ENCODE peak calls at places on chromosomes 16 and 17, in eight cellular contexts. E, S, Y, F, L, G, I and Z are unnamed samples.

GRCh38 chr16:67766281-67766680 is 40.1 kb downstream of the RANBP10 start:
- DNase-seq in E (no peak), S (no peak), Y (no peak), F (no peak), L (no peak), G (no peak), I (peak; percentile 27), Z (no peak)

GRCh38 chr17:72387487-72387886 is 266.7 kb downstream of the SOX9 start:
- DNase-seq in E (no peak), S (no peak), Y (no peak), F (peak; percentile 82), L (no peak), G (no peak), I (peak; percentile 96), Z (no peak)

GRCh38 chr16:35525979-35526590 is 2066.7 kb downstream of the TP53TG3F start:
- DNase-seq in E (no peak), S (no peak), Y (no peak), F (no peak), L (no peak), G (no peak), I (no peak), Z (no peak)

GRCh38 chr17:42667088-42667951 is 8.2 kb downstream of the TUBG2 start:
- DNase-seq in E (peak; percentile 60), S (no peak), Y (peak; percentile 99), F (peak; percentile 51), L (no peak), G (no peak), I (peak; percentile 71), Z (no peak)

GRCh38 chr17:73179387-73179786 is 13.5 kb upstream of the COG1 start:
- DNase-seq in E (no peak), S (no peak), Y (no peak), F (no peak), L (no peak), G (no peak), I (no peak), Z (no peak)

GRCh38 chr16:66150691-66151090 is 215.8 kb upstream of the CDH5 start:
- DNase-seq in E (no peak), S (no peak), Y (no peak), F (no peak), L (no peak), G (no peak), I (peak; percentile 54), Z (peak; percentile 84)

GRCh38 chr17:72399608-72400487 is 279.0 kb downstream of the SOX9 start:
- DNase-seq in E (peak; percentile 72), S (no peak), Y (no peak), F (no peak), L (no peak), G (no peak), I (no peak), Z (no peak)

GRCh38 chr16:87540072-87540976 is 47.5 kb upstream of the ZCCHC14 start:
- DNase-seq in E (no peak), S (no peak), Y (no peak), F (no peak), L (no peak), G (no peak), I (no peak), Z (no peak)

GRCh38 chr17:21823643-21824042 is 131.3 kb downstream of the KCNJ18 start:
- DNase-seq in E (no peak), S (no peak), Y (no peak), F (no peak), L (no peak), G (no peak), I (no peak), Z (no peak)

GRCh38 chr16:34050787-34051320 is 591.4 kb downstream of the TP53TG3F start:
- DNase-seq in E (no peak), S (no peak), Y (no peak), F (no peak), L (no peak), G (no peak), I (no peak), Z (no peak)

GRCh38 chr16:34054969-34055368 is 595.6 kb downstream of the TP53TG3F start:
- DNase-seq in E (no peak), S (no peak), Y (no peak), F (no peak), L (no peak), G (no peak), I (no peak), Z (no peak)

DNA sequence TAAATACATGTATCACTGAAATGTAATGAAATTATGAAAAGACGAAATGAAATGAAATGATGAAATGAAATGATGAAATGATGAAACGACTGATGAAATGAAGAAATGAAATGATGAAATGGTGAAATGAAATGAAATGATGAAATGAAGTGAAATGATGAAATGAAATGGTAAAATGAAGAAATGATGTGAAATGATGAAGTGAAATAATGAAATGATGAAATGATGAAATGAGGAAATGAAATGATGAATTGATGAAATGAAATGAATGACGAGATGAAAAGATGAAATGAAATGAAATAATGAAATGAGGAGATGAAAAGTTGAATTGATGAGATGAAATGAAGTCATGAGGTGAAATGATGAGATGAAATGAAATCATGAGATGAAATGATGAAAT is 594.7 kb downstream of the TP53TG3F start:
- DNase-seq in E (no peak), S (no peak), Y (no peak), F (no peak), L (no peak), G (no peak), I (no peak), Z (no peak)
- H3K9me3 ChIP-seq in E (peaks cover 53% of the 10 kb centered on the region), S (peaks cover 13% of the 10 kb centered on the region), Y (no peaks in the 10 kb centered on the region), F (peaks cover 13% of the 10 kb centered on the region), L (peaks cover 8% of the 10 kb centered on the region), G (peaks cover 12% of the 10 kb centered on the region), I (no peaks in the 10 kb centered on the region), Z (peaks cover 1% of the 10 kb centered on the region)

GRCh38 chr16:77943770-77944169 is 78.6 kb upstream of the CLEC3A start:
- DNase-seq in E (no peak), S (no peak), Y (no peak), F (no peak), L (no peak), G (no peak), I (no peak), Z (no peak)
- H3K27ac ChIP-seq in E (no peak overlapping the region), S (no peak overlapping the region), Y (no peak overlapping the region), F (no peak overlapping the region), L (no peak overlapping the region), G (no peak overlapping the region), I (no peak overlapping the region), Z (no peak overlapping the region)

GRCh38 chr17:68292689-68293040 is 1.4 kb downstream of the ARSG start:
- DNase-seq in E (no peak), S (no peak), Y (no peak), F (no peak), L (no peak), G (no peak), I (no peak), Z (no peak)
- H3K4me1 ChIP-seq in E (peaks cover 33% of the 10 kb centered on the region), S (peaks cover 51% of the 10 kb centered on the region), Y (peaks cover 9% of the 10 kb centered on the region), F (peaks cover 12% of the 10 kb centered on the region), L (peaks cover 30% of the 10 kb centered on the region), G (peaks cover 45% of the 10 kb centered on the region), I (peaks cover 6% of the 10 kb centered on the region), Z (peaks cover 75% of the 10 kb centered on the region)

DNA sequence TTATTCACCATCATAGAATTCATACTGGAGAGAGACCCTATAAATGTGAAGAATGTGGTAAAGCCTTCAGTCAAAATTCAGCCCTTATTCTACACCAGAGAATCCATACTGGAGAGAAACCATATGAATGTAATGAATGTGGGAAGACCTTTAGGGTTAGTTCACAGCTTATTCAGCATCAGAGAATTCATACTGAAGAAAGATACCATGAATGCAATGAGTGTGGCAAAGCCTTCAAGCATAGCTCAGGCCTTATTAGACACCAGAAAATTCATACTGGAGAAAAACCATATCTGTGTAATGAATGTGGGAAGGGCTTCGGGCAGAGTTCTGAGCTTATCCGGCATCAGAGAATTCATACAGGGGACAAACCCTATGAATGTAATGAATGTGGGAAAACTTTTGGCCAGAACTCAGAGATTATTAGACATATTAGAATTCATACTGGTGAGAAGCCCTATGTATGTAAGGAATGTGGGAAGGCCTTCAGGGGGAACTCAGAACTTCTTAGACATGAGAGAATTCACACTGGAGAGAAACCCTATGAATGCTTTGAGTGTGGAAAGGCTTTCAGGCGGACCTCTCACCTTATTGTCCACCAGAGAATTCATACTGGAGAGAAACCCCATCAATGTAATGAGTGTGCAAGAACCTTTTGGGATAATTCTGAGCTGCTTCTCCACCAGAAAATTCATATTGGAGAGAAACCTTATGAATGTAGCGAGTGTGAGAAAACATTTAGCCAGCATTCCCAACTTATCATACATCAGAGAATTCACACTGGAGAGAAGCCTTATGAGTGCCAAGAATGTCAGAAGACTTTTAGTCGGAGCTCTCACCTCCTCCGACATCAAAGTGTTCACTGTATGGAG is 14.1 kb downstream of the ZFP3 start:
- DNase-seq in E (no peak), S (peak; percentile 16), Y (no peak), F (peak; percentile 50), L (no peak), G (no peak), I (no peak), Z (no peak)
- H3K9me3 ChIP-seq in E (peaks cover 100% of the 10 kb centered on the region), S (peaks cover 65% of the 10 kb centered on the region), Y (peaks cover 100% of the 10 kb centered on the region), F (peaks cover 18% of the 10 kb centered on the region), L (peaks cover 98% of the 10 kb centered on the region), G (peaks cover 73% of the 10 kb centered on the region), I (peaks cover 86% of the 10 kb centered on the region), Z (peaks cover 100% of the 10 kb centered on the region)

DNA sequence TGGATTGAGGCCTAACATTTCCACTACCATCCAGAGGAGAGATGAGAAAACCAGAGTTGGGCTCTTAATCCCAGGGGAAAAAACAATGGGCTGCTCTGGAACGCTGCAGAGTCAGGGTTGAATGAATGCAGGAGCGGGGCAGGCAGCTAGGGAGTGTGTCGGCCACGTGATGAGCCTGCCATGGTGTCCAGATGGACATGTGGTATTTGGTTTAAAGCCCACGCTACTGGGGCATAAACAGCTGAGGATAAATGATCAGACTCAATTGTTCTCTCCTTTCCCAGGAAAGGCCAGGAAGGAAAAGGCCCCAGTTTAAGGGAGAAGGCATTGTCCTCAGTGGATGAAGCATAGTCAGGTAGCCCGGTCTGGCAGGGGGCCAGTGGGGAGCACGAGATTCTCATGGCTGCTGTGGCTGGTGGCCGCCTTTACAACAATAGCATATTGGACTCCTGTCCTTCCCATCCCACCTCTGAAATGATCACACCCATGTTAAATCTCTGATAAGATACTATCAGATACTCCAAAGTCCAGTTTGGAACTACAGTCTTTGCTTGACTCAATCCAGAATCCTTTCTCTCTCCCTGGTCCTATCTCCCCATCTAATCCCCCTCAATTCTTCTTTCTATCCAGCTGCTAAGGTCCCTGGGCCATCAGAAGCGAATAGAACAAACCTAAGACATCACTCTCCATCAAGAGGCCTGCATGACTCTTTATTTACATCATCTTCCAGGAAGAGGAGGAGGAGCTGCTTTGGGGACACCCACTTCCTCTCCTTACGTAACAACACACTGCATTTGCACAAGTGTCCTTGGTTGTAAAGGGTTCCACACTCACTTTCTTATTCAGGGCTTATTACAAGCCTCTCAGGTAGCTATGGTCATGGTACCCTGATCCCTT is 20.4 kb downstream of the CA4 start:
- DNase-seq in E (no peak), S (peak; percentile 49), Y (no peak), F (no peak), L (peak; percentile 67), G (peak; percentile 45), I (no peak), Z (no peak)
- H3K27ac ChIP-seq in E (peak overlapping the region; percentile 62), S (peak overlapping the region; percentile 33), Y (peak overlapping the region; percentile 25), F (no peak overlapping the region), L (peak overlapping the region; percentile 74), G (no peak overlapping the region), I (no peak overlapping the region), Z (no peak overlapping the region)

DNA sequence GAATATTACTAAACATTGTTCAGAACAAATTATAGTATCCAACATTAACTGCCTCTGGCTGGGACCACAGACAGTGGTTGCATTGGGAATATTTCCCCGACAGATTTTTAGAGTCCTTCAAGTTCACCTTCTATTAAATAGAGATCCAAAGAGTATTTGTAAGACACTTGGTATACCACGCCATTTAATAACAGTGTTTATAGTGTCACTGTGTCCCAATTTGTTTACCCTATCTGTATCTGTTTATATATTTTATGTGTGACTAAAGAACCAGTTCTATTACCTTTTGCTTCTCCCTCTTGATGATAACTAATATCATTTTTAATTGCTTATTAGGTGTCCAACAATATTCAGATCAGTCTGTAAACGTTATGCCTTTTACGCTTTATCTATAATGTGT is 191.3 kb upstream of the IRX5 start:
- DNase-seq in E (no peak), S (no peak), Y (no peak), F (no peak), L (no peak), G (no peak), I (no peak), Z (no peak)
- H3K4me1 ChIP-seq in E (no peaks in the 10 kb centered on the region), S (no peaks in the 10 kb centered on the region), Y (no peaks in the 10 kb centered on the region), F (no peaks in the 10 kb centered on the region), L (no peaks in the 10 kb centered on the region), G (no peaks in the 10 kb centered on the region), I (no peaks in the 10 kb centered on the region), Z (no peaks in the 10 kb centered on the region)